ENCODE peak calls at places on chromosomes 12 and 14, in six cellular contexts. J is GM04503, F is lower lobe of right lung, E is NCI-H2107, A is HS-5, V is AG20443. G is an unnamed sample.

GRCh38 chr12:65720136-65720535 is 104.1 kb upstream of the HMGA2 start:
- DNase-seq in F (no peak), E (no peak), A (no peak), V (no peak), J (peak; percentile 78), G (no peak)

GRCh38 chr12:14930299-14930698 is 8.0 kb downstream of the ERP27 start:
- DNase-seq in E (no peak), A (no peak), J (no peak), F (no peak), V (no peak), G (no peak)

GRCh38 chr12:46148706-46149463 is 120.0 kb downstream of the SLC38A1 start:
- DNase-seq in A (no peak), F (no peak), J (no peak), V (no peak), E (no peak), G (no peak)

GRCh38 chr12:44848771-44849085 is 27.4 kb downstream of the NELL2 start:
- DNase-seq in E (no peak), J (no peak), F (no peak), A (no peak), V (no peak), G (no peak)

GRCh38 chr12:124756151-124756550 is 107.5 kb downstream of the SCARB1 start:
- DNase-seq in V (no peak), F (no peak), J (no peak), E (no peak), A (no peak), G (no peak)

GRCh38 chr12:118237908-118238307 is 102.0 kb downstream of the PEBP1 start:
- DNase-seq in A (peak; percentile 36), J (no peak), E (no peak), V (no peak), F (no peak), G (no peak)

GRCh38 chr14:89221109-89221508 is 195.9 kb downstream of the FOXN3 start:
- DNase-seq in J (peak; percentile 32), V (peak; percentile 70), A (no peak), E (peak; percentile 87), F (no peak), G (no peak)

GRCh38 chr12:80553316-80553715 is 109.3 kb downstream of the PTPRQ start:
- DNase-seq in V (peak; percentile 63), F (no peak), A (peak; percentile 89), E (no peak), J (peak; percentile 71), G (no peak)

GRCh38 chr14:23013056-23014054 is 3.4 kb upstream of the C14orf93 start:
- DNase-seq in F (no peak), E (no peak), J (no peak), A (no peak), V (no peak), G (no peak)

GRCh38 chr14:92153581-92153980 is 31.8 kb downstream of the CPSF2 start:
- DNase-seq in V (no peak), J (no peak), F (no peak), A (no peak), E (no peak), G (peak; percentile 43)

GRCh38 chr12:4383304-4383865 is 3.9 kb upstream of the FGF23 start:
- DNase-seq in V (no peak), E (no peak), A (no peak), F (no peak), J (no peak), G (no peak)

GRCh38 chr12:57123813-57124212 is 4.5 kb upstream of the LRP1 start:
- DNase-seq in J (no peak), F (no peak), A (no peak), E (no peak), V (no peak), G (no peak)

GRCh38 chr12:102379346-102379745 is 101.0 kb downstream of the IGF1 start:
- DNase-seq in V (no peak), J (no peak), A (no peak), F (no peak), E (no peak), G (no peak)

GRCh38 chr12:75585309-75585708 is 73.9 kb upstream of the KRR1 start:
- DNase-seq in E (no peak), A (peak; percentile 79), V (no peak), F (no peak), J (peak; percentile 42), G (no peak)

GRCh38 chr12:128365831-128366231 is 98.9 kb downstream of the TMEM132C start:
- DNase-seq in V (no peak), J (no peak), E (no peak), A (no peak), F (no peak), G (no peak)

GRCh38 chr12:94586589-94587259 is 63.6 kb downstream of the TMCC3 start:
- DNase-seq in J (no peak), E (no peak), F (no peak), V (no peak), A (no peak), G (no peak)

GRCh38 chr12:48813464-48814312 is 4.6 kb upstream of the CACNB3 start:
- DNase-seq in F (no peak), J (no peak), E (no peak), V (no peak), A (no peak), G (no peak)